ENCODE peak calls at places on chromosomes 4 and X, in six cellular contexts. One of them, this sample, is unnamed.

GRCh38 chrX:47143894-47144625 is 442 bp downstream of the NDUFB11 start:
- DNase-seq in endodermal cell: no peak
- DNase-seq in PC-3: no peak
- DNase-seq in ELF-1: no peak
- DNase-seq in LoVo: no peak
- DNase-seq in ecto neural progenitor cell: no peak
- DNase-seq in this sample: no peak

GRCh38 chrX:43333543-43333942 is 322.6 kb upstream of the MAOA start:
- DNase-seq in ecto neural progenitor cell: no peak
- DNase-seq in endodermal cell: no peak
- DNase-seq in LoVo: no peak
- DNase-seq in ELF-1: no peak
- DNase-seq in PC-3: no peak
- DNase-seq in this sample: no peak

GRCh38 chrX:106726485-106727437 is at the start of gene RNF128:
- DNase-seq in ecto neural progenitor cell: peak
- DNase-seq in LoVo: peak
- DNase-seq in ELF-1: peak
- DNase-seq in PC-3: peak
- DNase-seq in endodermal cell: peak
- DNase-seq in this sample: no peak

GRCh38 chrX:41332005-41332404 is 2.0 kb upstream of the DDX3X start:
- DNase-seq in PC-3: no peak
- DNase-seq in LoVo: no peak
- DNase-seq in ELF-1: no peak
- DNase-seq in ecto neural progenitor cell: no peak
- DNase-seq in endodermal cell: no peak
- DNase-seq in this sample: no peak

GRCh38 chrX:54639018-54639345 is 109.0 kb downstream of the GNL3L start:
- DNase-seq in LoVo: no peak
- DNase-seq in ELF-1: no peak
- DNase-seq in PC-3: no peak
- DNase-seq in endodermal cell: no peak
- DNase-seq in ecto neural progenitor cell: no peak
- DNase-seq in this sample: no peak

GRCh38 chr4:186887211-186887785 is 163.6 kb upstream of the FAT1 start:
- DNase-seq in PC-3: no peak
- DNase-seq in LoVo: no peak
- DNase-seq in ecto neural progenitor cell: no peak
- DNase-seq in ELF-1: no peak
- DNase-seq in endodermal cell: no peak
- DNase-seq in this sample: no peak

GRCh38 chrX:120660638-120661037 is 30.8 kb upstream of the C1GALT1C1 start:
- DNase-seq in LoVo: peak
- DNase-seq in ecto neural progenitor cell: no peak
- DNase-seq in PC-3: peak
- DNase-seq in ELF-1: peak
- DNase-seq in endodermal cell: no peak
- DNase-seq in this sample: peak

GRCh38 chr4:95540227-95540626 is 8.5 kb downstream of the UNC5C start:
- DNase-seq in PC-3: no peak
- DNase-seq in LoVo: no peak
- DNase-seq in ELF-1: peak
- DNase-seq in ecto neural progenitor cell: no peak
- DNase-seq in endodermal cell: no peak
- DNase-seq in this sample: no peak

GRCh38 chr4:145954924-145955339 is 16.3 kb upstream of the ZNF827 start:
- DNase-seq in LoVo: peak
- DNase-seq in ELF-1: no peak
- DNase-seq in ecto neural progenitor cell: no peak
- DNase-seq in PC-3: peak
- DNase-seq in endodermal cell: no peak
- DNase-seq in this sample: peak

GRCh38 chrX:85112270-85112669 is 108.6 kb downstream of the APOOL start:
- DNase-seq in ELF-1: no peak
- DNase-seq in ecto neural progenitor cell: no peak
- DNase-seq in endodermal cell: no peak
- DNase-seq in LoVo: no peak
- DNase-seq in PC-3: no peak
- DNase-seq in this sample: no peak

This sample was measured in epithelial cell of prostate.